ENCODE peak calls at places on chromosomes 11 and 22, in five cellular contexts. G, E, V, Q and R are unnamed samples.

GRCh38 chr11:45485070-45485716 is 180.2 kb downstream of the CHST1 start:
- DNase-seq in G (peak), Q (no peak), V (no peak), E (no peak), R (no peak)

GRCh38 chr22:27647540-27647939 is 154.0 kb downstream of the MN1 start:
- DNase-seq in V (no peak), E (no peak), Q (no peak), G (peak), R (no peak)

GRCh38 chr11:130449996-130450419 is 1.6 kb downstream of the ADAMTS15 start:
- DNase-seq in E (no peak), Q (peak), V (no peak), G (no peak), R (peak)

GRCh38 chr22:35587447-35587870 is 29.7 kb downstream of the MB start:
- DNase-seq in V (no peak), E (no peak), Q (peak), G (no peak), R (no peak)

GRCh38 chr11:17473071-17473744 is 3.4 kb downstream of the ABCC8 start:
- DNase-seq in V (no peak), E (peak), G (peak), Q (peak), R (peak)

GRCh38 chr22:35437038-35437437 is 37.1 kb downstream of the MCM5 start:
- DNase-seq in G (no peak), V (no peak), Q (peak), E (peak), R (peak)

GRCh38 chr11:61854966-61855714 is 27.0 kb downstream of the FADS2 start:
- DNase-seq in Q (no peak), G (no peak), V (no peak), E (no peak), R (no peak)

GRCh38 chr11:30585892-30586250 is 282 bp downstream of the MPPED2 start:
- DNase-seq in E (peak), Q (peak), G (no peak), V (no peak), R (no peak)

GRCh38 chr11:12889243-12889642 is 119.9 kb upstream of the RASSF10 start:
- DNase-seq in E (no peak), G (no peak), V (no peak), Q (no peak), R (no peak)

GRCh38 chr22:30541979-30542810 is 4.3 kb downstream of the SEC14L6 start:
- DNase-seq in E (no peak), Q (no peak), V (no peak), G (no peak), R (peak)

GRCh38 chr11:19715373-19715772 is 2.7 kb downstream of the NAV2 start:
- DNase-seq in Q (no peak), G (no peak), E (no peak), V (no peak), R (no peak)

GRCh38 chr11:11982975-11983374 is 25.5 kb downstream of the DKK3 start:
- DNase-seq in Q (no peak), V (no peak), E (no peak), G (no peak), R (no peak)

GRCh38 chr11:119489087-119489486 is 66.1 kb upstream of the THY1 start:
- DNase-seq in V (no peak), E (no peak), Q (no peak), G (no peak), R (no peak)

GRCh38 chr11:71787014-71787823 is 45.8 kb upstream of the DEFB108B start:
- DNase-seq in V (peak), E (peak), Q (peak), G (peak), R (peak)

GRCh38 chr22:20457506-20458240 is 20.0 kb upstream of the SCARF2 start:
- DNase-seq in G (no peak), E (no peak), V (no peak), Q (no peak), R (no peak)

GRCh38 chr22:29427176-29427760 is 11.1 kb upstream of the RFPL1 start:
- DNase-seq in G (no peak), Q (no peak), E (no peak), V (no peak), R (no peak)

GRCh38 chr22:47014946-47015345 is 252.5 kb downstream of the TBC1D22A start:
- DNase-seq in V (no peak), Q (no peak), G (no peak), E (no peak), R (no peak)

GRCh38 chr22:41524809-41525449 is 19.3 kb downstream of the POLR3H start:
- DNase-seq in G (no peak), V (no peak), Q (no peak), E (no peak), R (no peak)

GRCh38 chr11:14499560-14500180 is at the start of gene COPB1:
- DNase-seq in G (peak), Q (peak), E (peak), V (peak), R (peak)

GRCh38 chr11:21625982-21626381 is 566.9 kb upstream of the ANO5 start:
- DNase-seq in E (no peak), Q (no peak), G (no peak), V (no peak), R (no peak)

GRCh38 chr22:22201925-22202343 is 42.7 kb upstream of the VPREB1 start:
- DNase-seq in G (no peak), E (no peak), Q (no peak), V (no peak), R (no peak)

GRCh38 chr11:114076974-114077373 is 17.5 kb downstream of the ZBTB16 start:
- DNase-seq in G (no peak), E (no peak), V (no peak), Q (peak), R (no peak)

GRCh38 chr11:33634291-33634834 is 66.3 kb downstream of the C11orf91 start:
- DNase-seq in Q (no peak), V (no peak), E (no peak), G (no peak), R (no peak)

GRCh38 chr22:21918466-21919185 is 34.0 kb downstream of the PPM1F start:
- DNase-seq in E (no peak), V (no peak), Q (peak), G (no peak), R (no peak)

GRCh38 chr11:104432526-104432925 is 268.6 kb upstream of the PDGFD start:
- DNase-seq in E (no peak), V (no peak), Q (no peak), G (no peak), R (no peak)

GRCh38 chr11:119363874-119364590 is 17.5 kb downstream of the USP2 start:
- DNase-seq in E (peak), V (no peak), Q (peak), G (no peak), R (peak)

GRCh38 chr22:19791243-19791642 is 30.7 kb downstream of the TBX1 start:
- DNase-seq in G (no peak), V (no peak), E (no peak), Q (no peak), R (no peak)

GRCh38 chr11:15166204-15166603 is 51.5 kb downstream of the INSC start:
- DNase-seq in Q (no peak), E (no peak), V (no peak), G (no peak), R (no peak)

GRCh38 chr11:19243601-19244000 is 2.9 kb upstream of the E2F8 start:
- DNase-seq in E (no peak), Q (no peak), V (no peak), G (no peak), R (no peak)

GRCh38 chr11:103673773-103674172 is 362.7 kb upstream of the DDI1 start:
- DNase-seq in G (no peak), V (no peak), Q (no peak), E (no peak), R (no peak)

GRCh38 chr11:39220501-39221230 is 2238.8 kb downstream of the LRRC4C start:
- DNase-seq in E (no peak), G (no peak), Q (no peak), V (no peak), R (no peak)

GRCh38 chr11:69436041-69436982 is 45.2 kb upstream of the LINC01488 start:
- DNase-seq in V (no peak), E (no peak), G (no peak), Q (no peak), R (no peak)

GRCh38 chr11:99244613-99245012 is 223.9 kb downstream of the CNTN5 start:
- DNase-seq in V (no peak), G (no peak), Q (no peak), E (no peak), R (no peak)

GRCh38 chr22:42939451-42939881 is 75.5 kb downstream of the PACSIN2 start:
- DNase-seq in E (no peak), V (no peak), G (no peak), Q (no peak), R (no peak)

GRCh38 chr11:134939905-134940304 is 527.9 kb upstream of the B3GAT1 start:
- DNase-seq in G (peak), V (no peak), Q (peak), E (no peak), R (peak)

GRCh38 chr11:62665630-62666258 is 632 bp downstream of the CSKMT start:
- DNase-seq in Q (peak), V (no peak), E (peak), G (no peak), R (peak)

GRCh38 chr11:112590778-112591177 is 330.1 kb upstream of the PLET1 start:
- DNase-seq in G (no peak), Q (no peak), E (no peak), V (no peak), R (no peak)

GRCh38 chr11:116461789-116462188 is 311.0 kb downstream of the BUD13 start:
- DNase-seq in G (no peak), Q (no peak), E (peak), V (no peak), R (no peak)

GRCh38 chr11:116465056-116465455 is 307.7 kb downstream of the BUD13 start:
- DNase-seq in V (no peak), G (no peak), Q (no peak), E (no peak), R (no peak)

GRCh38 chr11:116467809-116468208 is 305.0 kb downstream of the BUD13 start:
- DNase-seq in G (no peak), Q (no peak), V (no peak), E (no peak), R (no peak)

GRCh38 chr11:116471608-116472007 is 301.2 kb downstream of the BUD13 start:
- DNase-seq in G (peak), Q (no peak), V (no peak), E (no peak), R (no peak)

DNA sequence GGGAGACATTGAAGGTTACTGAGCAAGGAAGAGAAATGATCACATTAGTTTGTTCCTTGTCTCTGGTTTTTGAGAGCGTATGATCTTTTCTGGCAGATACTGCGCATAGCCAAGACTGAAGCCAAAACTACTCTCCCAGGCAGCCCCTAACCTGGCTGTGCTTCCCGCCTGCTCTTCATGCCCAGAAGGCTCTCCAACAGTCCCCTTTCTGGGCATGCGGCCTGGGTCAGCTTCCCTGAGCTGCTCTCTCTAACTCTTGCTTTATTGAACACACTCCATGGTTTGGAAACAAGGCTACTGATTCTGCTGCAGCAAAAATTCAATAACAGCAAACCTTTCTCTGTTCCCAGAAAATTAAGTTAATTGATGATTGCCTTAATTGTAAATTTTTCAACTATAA is 306.6 kb downstream of the BUD13 start:
- DNase-seq in G (no peak), E (no peak), V (no peak), Q (no peak), R (no peak)
- TF ChIP-seq FOXM1 in G (no peak), E (no peak), V (no peak), Q (no peak), R (no peak)

GRCh38 chr11:73466643-73467042 is 90.4 kb downstream of the RELT start:
- DNase-seq in G (no peak), Q (no peak), E (no peak), V (no peak), R (no peak)
- TF ChIP-seq FOXM1 in G (no peak), Q (no peak), E (no peak), V (no peak), R (no peak)

GRCh38 chr11:6736495-6737121 is 35.2 kb downstream of the OR2AG2 start:
- DNase-seq in E (no peak), Q (no peak), G (no peak), V (no peak), R (no peak)

GRCh38 chr11:6734616-6735015 is 37.2 kb downstream of the OR2AG2 start:
- DNase-seq in E (no peak), Q (no peak), V (no peak), G (no peak), R (no peak)

GRCh38 chr11:6738590-6738989 is 33.2 kb downstream of the OR2AG2 start:
- DNase-seq in G (no peak), Q (no peak), V (no peak), E (no peak), R (no peak)

GRCh38 chr11:6735306-6735705 is 36.5 kb downstream of the OR2AG2 start:
- DNase-seq in Q (no peak), V (no peak), E (no peak), G (no peak), R (no peak)

GRCh38 chr11:6737872-6738466 is 33.8 kb downstream of the OR2AG2 start:
- DNase-seq in G (peak), V (no peak), Q (peak), E (peak), R (peak)
- TF ChIP-seq FOXM1 in G (no peak), V (no peak), Q (no peak), E (no peak), R (no peak)

GRCh38 chr11:63795066-63795465 is 18.2 kb upstream of the SPINDOC start:
- DNase-seq in E (no peak), V (no peak), G (no peak), Q (no peak), R (no peak)

GRCh38 chr11:63791495-63792167 is 21.6 kb upstream of the SPINDOC start:
- DNase-seq in V (no peak), E (no peak), Q (no peak), G (no peak), R (no peak)

DNA sequence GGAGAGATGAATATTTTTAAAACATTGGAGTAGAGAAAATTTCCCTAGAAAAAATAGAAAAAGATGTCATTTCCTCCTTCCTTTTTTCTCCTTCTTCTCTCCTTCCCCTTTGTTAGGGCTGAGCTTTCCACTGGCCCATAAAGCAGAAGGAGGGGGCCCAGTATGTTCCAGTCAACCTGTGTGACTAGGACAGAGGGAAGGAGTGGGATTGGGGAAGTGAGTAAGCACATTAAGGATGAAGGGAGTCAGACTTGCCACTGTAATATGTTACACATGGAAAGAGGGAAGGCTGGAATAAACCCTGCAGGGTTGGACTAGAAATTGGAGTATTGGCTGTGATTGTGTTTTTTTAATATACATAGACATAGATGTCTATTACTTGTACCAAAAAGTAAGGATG is 20.1 kb upstream of the SPINDOC start:
- DNase-seq in E (no peak), Q (no peak), V (no peak), G (no peak), R (no peak)
- TF ChIP-seq FOXM1 in E (no peak), Q (no peak), V (no peak), G (no peak), R (no peak)

GRCh38 chr11:64888406-64888757 is 10.0 kb upstream of the EHD1 start:
- DNase-seq in G (no peak), V (no peak), E (no peak), Q (no peak), R (no peak)

GRCh38 chr11:64887234-64887756 is 8.9 kb upstream of the EHD1 start:
- DNase-seq in E (no peak), Q (no peak), V (no peak), G (no peak), R (peak)

GRCh38 chr11:64887757-64888405 is 9.5 kb upstream of the EHD1 start:
- DNase-seq in V (no peak), E (peak), G (peak), Q (peak), R (peak)

GRCh38 chr11:64890084-64890944 is 11.9 kb upstream of the EHD1 start:
- DNase-seq in Q (no peak), V (no peak), G (no peak), E (no peak), R (no peak)

GRCh38 chr11:64888761-64889511 is 10.5 kb upstream of the EHD1 start:
- DNase-seq in V (no peak), E (no peak), Q (no peak), G (peak), R (peak)
- TF ChIP-seq FOXM1 in V (no peak), E (no peak), Q (no peak), G (no peak), R (peak)